ENCODE peak calls at places on chromosomes 1 and 21, in four cellular contexts. O is stimulated activated naive CD4-positive, alpha-beta T cell treated with Interleukin-2 at 50 U/mL for 16 hours; J is AG08395; D is heart left ventricle. S is an unnamed sample.

GRCh38 chr21:35323947-35324346 is 274.8 kb upstream of the RUNX1 start:
- DNase-seq in O (no peak), J (peak), D (peak), S (no peak)

GRCh38 chr21:18902641-18903040 is 499.1 kb upstream of the TMPRSS15 start:
- DNase-seq in D (no peak), J (no peak), O (no peak), S (no peak)

GRCh38 chr1:99965646-99966375 is 4.0 kb upstream of the SLC35A3 start:
- DNase-seq in O (no peak), D (no peak), J (no peak), S (no peak)

GRCh38 chr21:36454079-36454478 is 25.8 kb downstream of the CLDN14 start:
- DNase-seq in O (no peak), D (no peak), J (no peak), S (no peak)

GRCh38 chr1:208302702-208303101 is 58.5 kb upstream of the PLXNA2 start:
- DNase-seq in J (no peak), O (no peak), D (no peak), S (no peak)

GRCh38 chr1:41152622-41153044 is 89.5 kb downstream of the SCMH1 start:
- DNase-seq in D (no peak), O (no peak), J (peak), S (no peak)

GRCh38 chr1:13820055-13820454 is 120.1 kb downstream of the PRDM2 start:
- DNase-seq in O (no peak), D (no peak), J (no peak), S (peak)

GRCh38 chr1:212218911-212219310 is 66.3 kb upstream of the PPP2R5A start:
- DNase-seq in D (no peak), J (peak), O (no peak), S (no peak)

GRCh38 chr1:226107471-226108460 is 45.2 kb downstream of the H3-3A start:
- DNase-seq in D (no peak), J (no peak), O (no peak), S (no peak)

GRCh38 chr1:3654549-3655281 is 2.4 kb downstream of the TP73 start:
- DNase-seq in O (no peak), D (no peak), J (no peak), S (no peak)

GRCh38 chr1:111332190-111332589 is 41.5 kb downstream of the CHIA start:
- DNase-seq in J (no peak), D (no peak), O (no peak), S (no peak)

GRCh38 chr1:939511-940107 is 15.9 kb downstream of the SAMD11 start:
- DNase-seq in O (no peak), J (no peak), D (no peak), S (no peak)

GRCh38 chr21:36688324-36688723 is 10.6 kb upstream of the SIM2 start:
- DNase-seq in O (no peak), D (no peak), J (no peak), S (no peak)

GRCh38 chr1:33007190-33008050 is 29.3 kb downstream of the AK2 start:
- DNase-seq in D (peak), O (no peak), J (peak), S (no peak)

GRCh38 chr1:3692593-3692992 is 40.3 kb downstream of the TP73 start:
- DNase-seq in D (no peak), O (no peak), J (no peak), S (no peak)

GRCh38 chr1:183090386-183091006 is 67.3 kb downstream of the LAMC1 start:
- DNase-seq in O (no peak), J (peak), D (peak), S (no peak)

GRCh38 chr1:175413367-175413766 is 220.8 kb upstream of the KIAA0040 start:
- DNase-seq in O (no peak), D (no peak), J (no peak), S (no peak)

GRCh38 chr1:222994506-222995229 is 148.4 kb downstream of the TLR5 start:
- DNase-seq in D (no peak), J (peak), O (no peak), S (no peak)

GRCh38 chr1:94265931-94266330 is 28.5 kb upstream of the ARHGAP29 start:
- DNase-seq in J (peak), D (no peak), O (no peak), S (no peak)

GRCh38 chr21:35974801-35975200 is 85.5 kb downstream of the SETD4 start:
- DNase-seq in J (no peak), O (no peak), D (no peak), S (no peak)

GRCh38 chr1:96306809-96307208 is 414.8 kb upstream of the PTBP2 start:
- DNase-seq in D (no peak), O (no peak), J (peak), S (no peak)

GRCh38 chr1:10943991-10944730 is 68.3 kb upstream of the TARDBP start:
- DNase-seq in J (peak), O (no peak), D (peak), S (peak)

GRCh38 chr1:25863486-25864262 is 4.4 kb upstream of the AUNIP start:
- DNase-seq in D (no peak), O (no peak), J (no peak), S (no peak)

GRCh38 chr1:95232646-95233320 is 1.2 kb upstream of the RWDD3 start:
- DNase-seq in J (peak), D (no peak), O (no peak), S (no peak)

S was measured in left lobe of liver.